ENCODE peak calls at places on chromosome 22, in six cellular contexts. V is CD8-positive, alpha-beta T cell; P is OCI-LY7; G is brain microvascular endothelial cell; N is breast epithelium; O is cardiac fibroblast. R is an unnamed sample.

GRCh38 chr22:27616033-27616432 is 185.5 kb downstream of the MN1 start:
- DNase-seq in P (no peak), N (no peak), V (no peak), G (no peak), O (no peak), R (no peak)

GRCh38 chr22:22168190-22168940 is 76.2 kb upstream of the VPREB1 start:
- DNase-seq in P (peak), N (no peak), G (no peak), O (peak), V (no peak), R (peak)

GRCh38 chr22:40258463-40259046 is 80.8 kb downstream of the TNRC6B start:
- DNase-seq in O (no peak), G (peak), N (no peak), V (no peak), P (no peak), R (no peak)

GRCh38 chr22:25777870-25778269 is 35.9 kb downstream of the MYO18B start:
- DNase-seq in O (peak), G (peak), N (no peak), P (peak), V (no peak), R (peak)

GRCh38 chr22:21876486-21877176 is 9.2 kb upstream of the MAPK1 start:
- DNase-seq in G (peak), P (no peak), O (peak), V (no peak), N (no peak), R (peak)

GRCh38 chr22:23070418-23071162 is at the start of gene GNAZ:
- DNase-seq in O (no peak), N (no peak), V (peak), G (no peak), P (peak), R (no peak)

GRCh38 chr22:27754247-27754887 is 47.2 kb downstream of the MN1 start:
- DNase-seq in N (peak), O (peak), P (no peak), G (no peak), V (no peak), R (no peak)

GRCh38 chr22:41380993-41381328 is 781 bp upstream of the TEF start:
- DNase-seq in G (peak), V (no peak), O (peak), N (peak), P (no peak), R (no peak)

GRCh38 chr22:20988573-20989322 is 6.7 kb downstream of the LZTR1 start:
- DNase-seq in P (no peak), O (no peak), G (no peak), V (peak), N (no peak), R (no peak)

GRCh38 chr22:38014083-38014482 is 29.7 kb upstream of the SOX10 start:
- DNase-seq in V (no peak), O (no peak), G (no peak), N (no peak), P (no peak), R (no peak)

GRCh38 chr22:19197997-19198865 is 19.7 kb upstream of the SLC25A1 start:
- DNase-seq in O (no peak), P (no peak), G (no peak), V (no peak), N (no peak), R (no peak)

GRCh38 chr22:36397081-36397766 is 9.5 kb upstream of the MYH9 start:
- DNase-seq in V (no peak), N (no peak), G (peak), O (peak), P (no peak), R (no peak)
- TF ChIP-seq CTCF in V (no peak), N (no peak), G (no peak), O (no peak), P (no peak), R (no peak)

GRCh38 chr22:45210174-45210573 is 30.5 kb downstream of the KIAA0930 start:
- DNase-seq in V (no peak), N (no peak), O (no peak), P (no peak), G (no peak), R (no peak)

GRCh38 chr22:45208696-45208992 is 32.0 kb downstream of the KIAA0930 start:
- DNase-seq in N (no peak), P (no peak), G (no peak), O (no peak), V (no peak), R (no peak)

GRCh38 chr22:45207981-45208664 is 32.6 kb downstream of the KIAA0930 start:
- DNase-seq in P (no peak), O (no peak), N (no peak), V (no peak), G (peak), R (no peak)

GRCh38 chr22:45210577-45211431 is 29.9 kb downstream of the KIAA0930 start:
- DNase-seq in G (no peak), N (no peak), V (no peak), P (no peak), O (no peak), R (no peak)

DNA sequence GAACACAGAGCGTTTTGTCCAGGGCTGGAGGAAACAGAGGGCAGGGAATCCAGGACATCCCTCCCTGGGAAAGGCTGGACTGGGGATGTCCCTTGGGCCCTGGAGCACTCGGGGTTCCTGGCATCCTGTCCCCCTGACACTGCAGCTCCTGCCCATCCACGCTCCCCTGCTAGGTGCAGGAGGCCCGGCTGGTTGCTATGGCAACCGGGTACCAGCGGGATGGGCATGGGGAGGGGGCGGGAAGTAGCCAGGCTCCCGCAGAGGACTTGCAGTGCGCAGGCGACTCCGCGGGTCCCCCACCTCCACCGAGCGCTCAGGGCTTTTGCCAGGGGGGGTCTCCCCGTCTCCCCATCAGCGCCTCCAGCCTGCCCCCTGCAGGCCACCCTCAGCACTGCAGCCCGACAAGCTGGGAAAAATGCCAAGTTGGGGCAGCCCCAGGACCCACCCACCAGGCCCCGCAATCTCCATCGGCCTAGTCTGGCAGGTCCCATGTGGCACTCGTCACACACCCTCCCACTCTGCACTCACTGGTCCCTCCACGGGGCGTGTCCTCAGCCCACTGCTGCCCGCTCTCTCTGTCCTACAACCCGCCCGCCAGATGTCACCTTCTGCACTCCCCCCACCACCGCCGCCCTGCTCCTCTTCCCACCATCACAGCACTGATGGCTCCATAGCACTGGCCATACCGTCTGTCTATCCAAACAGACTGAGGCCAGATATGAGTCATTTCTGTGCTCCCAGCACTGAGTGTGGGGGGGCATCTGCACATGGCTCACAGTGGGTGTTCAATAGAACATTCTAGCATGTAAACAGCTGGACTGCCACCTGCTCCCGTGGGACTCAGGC is 31.5 kb downstream of the KIAA0930 start:
- DNase-seq in V (peak), P (no peak), N (no peak), O (peak), G (peak), R (no peak)
- H3K4me3 ChIP-seq in V (no peak), P (no peak), N (peak), O (no peak), G (no peak), R (no peak)

GRCh38 chr22:48004936-48005335 is 1242.5 kb downstream of the TBC1D22A start:
- DNase-seq in O (no peak), V (no peak), N (no peak), G (no peak), P (no peak), R (no peak)

DNA sequence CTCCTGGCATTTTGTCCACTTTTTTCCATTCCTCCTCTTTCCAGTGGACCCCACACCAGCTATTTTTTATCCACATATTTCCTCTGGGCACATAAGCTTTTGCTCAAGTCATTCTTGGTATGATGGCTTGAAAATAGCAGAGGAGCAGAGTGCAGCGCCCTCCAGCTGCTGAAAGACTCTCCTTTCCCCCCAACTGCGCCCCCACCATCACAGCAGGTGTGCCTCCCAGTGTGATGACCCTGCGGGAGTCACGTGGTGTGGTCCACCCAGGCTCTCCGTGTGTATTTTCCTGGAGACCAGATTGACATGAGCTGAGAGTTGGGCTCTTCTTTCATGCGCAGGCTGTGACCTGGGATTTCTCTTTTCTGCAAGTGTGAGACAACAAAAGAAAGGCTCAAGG is 1241.6 kb downstream of the TBC1D22A start:
- DNase-seq in N (no peak), G (no peak), V (no peak), P (no peak), O (no peak), R (no peak)
- TF ChIP-seq CTCF in N (no peak), G (no peak), V (no peak), P (peak), O (no peak), R (no peak)

DNA sequence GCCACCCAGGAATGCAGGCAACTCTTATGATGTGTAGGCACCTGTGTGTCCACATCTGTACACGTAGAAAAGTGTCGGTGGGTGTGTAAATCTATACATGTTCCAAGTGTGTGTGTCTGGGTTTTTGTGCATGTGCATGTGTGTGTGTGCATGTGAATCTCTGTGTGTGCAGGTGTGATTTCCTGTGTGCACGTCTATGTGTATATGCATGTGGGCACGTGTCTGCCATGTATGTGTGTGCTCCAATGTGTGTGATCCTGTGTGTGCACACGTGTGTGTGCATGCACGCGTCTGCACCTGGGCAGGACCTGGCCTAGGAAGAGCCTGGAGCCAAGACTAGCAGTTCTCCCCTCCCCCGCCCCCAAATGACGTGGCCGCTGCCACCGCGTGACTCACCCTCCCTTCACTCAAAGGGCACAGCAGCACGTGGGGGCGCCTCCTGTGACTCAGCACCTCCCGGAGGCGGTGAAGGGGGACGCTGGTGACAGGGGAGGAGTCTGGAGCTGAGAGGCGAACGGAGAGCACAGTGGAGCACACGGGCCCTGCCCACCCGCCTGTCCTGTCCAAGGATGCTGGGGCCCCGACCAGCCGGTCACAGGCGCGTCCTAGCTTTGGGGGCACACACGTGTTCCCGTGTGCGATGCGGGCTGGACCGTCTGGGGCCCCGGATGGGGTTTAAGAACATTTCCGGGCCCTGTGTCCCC is 10.1 kb downstream of the PIM3 start:
- DNase-seq in V (peak), P (peak), O (peak), N (peak), G (peak), R (peak)
- H3K4me3 ChIP-seq in V (peak), P (peak), O (peak), N (peak), G (peak), R (peak)

DNA sequence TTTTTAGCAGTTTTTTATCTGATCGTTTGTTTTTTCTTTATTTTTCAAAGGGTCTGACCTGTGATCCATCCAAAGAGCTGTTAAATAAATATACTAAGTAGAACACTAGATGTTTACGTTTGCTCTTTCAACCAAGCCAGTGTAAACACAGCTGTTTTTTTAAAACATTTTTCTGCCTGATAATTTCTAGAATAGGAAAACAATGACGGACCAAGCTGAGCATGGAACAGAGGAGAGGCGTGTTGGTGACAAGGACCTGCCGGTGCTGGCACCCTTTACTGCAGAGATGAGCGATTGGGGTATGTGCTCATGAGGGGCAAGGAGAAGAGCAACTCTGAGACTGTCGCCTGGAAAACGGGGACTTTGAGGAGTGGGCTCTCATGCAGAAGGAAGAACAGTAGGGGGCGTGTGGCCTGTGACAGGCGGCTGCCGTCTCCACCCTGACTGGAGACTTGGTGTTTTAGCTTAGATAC is 28.6 kb upstream of the PANX2 start:
- DNase-seq in O (no peak), N (no peak), P (no peak), V (no peak), G (no peak), R (no peak)
- TF ChIP-seq CTCF in O (no peak), N (no peak), P (peak), V (no peak), G (peak), R (no peak)

GRCh38 chr22:16608931-16609330 is 16.3 kb upstream of the CCT8L2 start:
- DNase-seq in N (no peak), P (no peak), G (no peak), O (no peak), V (no peak), R (no peak)

GRCh38 chr22:16609548-16610261 is 17.1 kb upstream of the CCT8L2 start:
- DNase-seq in P (no peak), V (no peak), G (no peak), O (no peak), N (no peak), R (no peak)
- H3K4me3 ChIP-seq in P (no peak), V (no peak), G (no peak), O (peak), N (peak), R (no peak)

GRCh38 chr22:31104869-31105268 is 2.5 kb downstream of the SELENOM start:
- DNase-seq in P (no peak), V (no peak), N (no peak), O (no peak), G (no peak), R (peak)
- TF ChIP-seq CTCF in P (no peak), V (no peak), N (no peak), O (no peak), G (peak), R (peak)

GRCh38 chr22:46482311-46482710 is 55.1 kb downstream of the CELSR1 start:
- DNase-seq in O (no peak), P (no peak), V (no peak), N (no peak), G (no peak), R (no peak)

GRCh38 chr22:46481386-46481785 is 56.0 kb downstream of the CELSR1 start:
- DNase-seq in O (no peak), P (no peak), N (no peak), V (no peak), G (no peak), R (no peak)

GRCh38 chr22:46477967-46478635 is 59.3 kb downstream of the CELSR1 start:
- DNase-seq in N (no peak), V (no peak), G (no peak), O (no peak), P (no peak), R (no peak)

GRCh38 chr22:46480396-46480795 is 57.0 kb downstream of the CELSR1 start:
- DNase-seq in N (no peak), O (no peak), P (no peak), V (no peak), G (no peak), R (no peak)

GRCh38 chr22:46479046-46479445 is 58.4 kb downstream of the CELSR1 start:
- DNase-seq in O (no peak), V (no peak), P (no peak), G (no peak), N (no peak), R (no peak)
- H3K4me3 ChIP-seq in O (no peak), V (no peak), P (no peak), G (no peak), N (no peak), R (no peak)

GRCh38 chr22:24207264-24208011 is 26.2 kb downstream of the SUSD2 start:
- DNase-seq in V (no peak), P (no peak), G (no peak), O (peak), N (no peak), R (no peak)

GRCh38 chr22:24208012-24208749 is 26.9 kb downstream of the SUSD2 start:
- DNase-seq in O (peak), N (peak), P (no peak), V (no peak), G (peak), R (no peak)

GRCh38 chr22:24201681-24202590 is 20.6 kb downstream of the SUSD2 start:
- DNase-seq in P (no peak), G (peak), N (no peak), O (no peak), V (no peak), R (no peak)

GRCh38 chr22:24209016-24209415 is 27.7 kb downstream of the SUSD2 start:
- DNase-seq in V (no peak), O (no peak), G (no peak), N (no peak), P (no peak), R (no peak)

DNA sequence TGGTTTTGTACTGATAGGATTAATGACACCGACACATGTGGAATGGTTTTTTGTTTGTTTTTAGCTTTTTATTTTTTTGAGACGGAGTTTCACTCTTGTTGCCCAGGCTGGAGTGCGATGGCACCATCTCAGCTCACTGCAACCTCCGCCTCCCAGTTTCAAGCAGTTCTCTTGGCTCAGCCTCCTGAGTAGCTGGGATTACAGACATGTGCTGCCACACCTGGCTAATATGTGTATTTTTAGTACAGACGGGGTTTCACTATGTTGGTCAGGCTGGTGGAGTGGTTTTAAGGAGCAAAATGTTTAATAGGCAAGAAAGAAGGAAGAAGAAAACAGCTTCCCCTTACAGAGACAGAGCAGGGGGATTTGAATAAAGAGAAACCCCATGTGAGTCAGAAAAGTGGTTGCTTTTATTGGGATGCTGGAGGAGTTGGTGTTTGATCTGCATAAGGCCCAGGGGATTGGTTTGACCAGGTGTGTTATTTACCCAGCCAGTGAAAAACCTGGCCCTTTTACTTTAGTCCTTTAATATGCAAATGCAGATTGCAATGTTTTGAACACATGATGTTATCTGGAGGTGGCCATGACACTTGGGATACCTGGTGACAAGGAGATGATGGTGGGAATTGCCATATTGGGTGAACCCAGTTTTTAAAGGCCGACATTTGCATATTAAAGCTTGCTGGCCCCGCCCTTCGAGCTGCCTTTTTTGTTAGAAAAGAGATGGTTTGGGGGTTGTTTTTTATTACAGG is 24.3 kb downstream of the SUSD2 start:
- DNase-seq in G (no peak), P (no peak), V (no peak), O (no peak), N (no peak), R (no peak)
- TF ChIP-seq CTCF in G (no peak), P (no peak), V (no peak), O (no peak), N (no peak), R (no peak)

GRCh38 chr22:39242809-39243442 is 1.9 kb downstream of the PDGFB start:
- DNase-seq in N (peak), P (no peak), O (no peak), V (peak), G (no peak), R (no peak)

GRCh38 chr22:39244496-39245129 is at the start of gene PDGFB:
- DNase-seq in P (no peak), O (peak), G (no peak), N (no peak), V (no peak), R (no peak)

GRCh38 chr22:39244073-39244495 is 698 bp downstream of the PDGFB start:
- DNase-seq in O (no peak), G (no peak), P (no peak), N (no peak), V (no peak), R (no peak)

GRCh38 chr22:39242389-39242808 is 2.4 kb downstream of the PDGFB start:
- DNase-seq in G (no peak), O (no peak), N (no peak), V (no peak), P (no peak), R (no peak)

DNA sequence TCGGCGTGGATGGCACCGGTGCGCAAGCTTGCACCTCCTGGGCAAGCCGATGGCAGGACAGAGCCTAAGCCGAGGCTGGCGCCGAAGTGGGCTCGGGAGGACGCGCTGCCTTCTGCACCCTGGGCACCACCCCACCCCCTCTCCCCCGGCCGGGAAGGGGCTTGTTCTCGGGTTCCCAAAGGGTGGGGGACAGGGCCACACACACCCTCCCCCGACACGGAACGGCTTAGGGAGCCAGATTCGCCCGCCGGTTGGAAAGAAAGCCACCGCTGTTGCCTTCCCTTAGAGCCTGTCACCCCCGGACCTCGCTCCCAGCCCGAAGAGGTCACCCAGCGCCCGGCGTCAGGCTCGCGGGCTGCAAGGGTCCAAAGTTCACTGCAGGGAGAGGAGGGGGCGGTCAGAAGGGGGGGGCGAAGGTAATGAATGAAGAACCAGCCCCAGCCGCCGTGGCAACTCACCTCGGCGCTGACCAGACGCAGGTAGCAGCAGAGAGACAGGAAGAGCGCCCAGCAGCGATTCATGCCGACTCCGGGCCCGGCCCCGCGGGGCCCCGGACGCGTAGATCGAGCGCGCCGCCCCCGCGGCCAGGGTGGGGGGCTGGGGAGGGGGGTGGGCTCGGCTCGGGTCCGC is 1.2 kb downstream of the PDGFB start:
- DNase-seq in O (no peak), P (no peak), N (no peak), G (no peak), V (no peak), R (no peak)
- H3K4me3 ChIP-seq in O (peak), P (no peak), N (peak), G (peak), V (peak), R (peak)

R was measured in GM12865.